ENCODE peak calls at places on chromosomes 16 and 17, in four cellular contexts. C, U, M and Y are unnamed samples.

GRCh38 chr17:18238299-18238698 is 12.9 kb downstream of the LLGL1 start:
- DNase-seq in C (no peak), U (no peak), M (no peak), Y (no peak)

GRCh38 chr17:69335018-69335417 is 8.1 kb upstream of the ABCA5 start:
- DNase-seq in M (no peak), U (no peak), C (no peak), Y (peak)

GRCh38 chr17:63533433-63534077 is 10.4 kb downstream of the KCNH6 start:
- DNase-seq in C (no peak), M (no peak), U (no peak), Y (no peak)

GRCh38 chr17:77887464-77888241 is 70.8 kb upstream of the TNRC6C start:
- DNase-seq in U (peak), M (no peak), C (peak), Y (peak)

GRCh38 chr17:71790791-71791190 is 330.0 kb upstream of the SOX9 start:
- DNase-seq in C (no peak), M (no peak), U (no peak), Y (peak)

GRCh38 chr17:55294042-55294751 is 29.4 kb downstream of the HLF start:
- DNase-seq in C (no peak), U (no peak), M (no peak), Y (peak)

GRCh38 chr17:19345067-19345460 is 17.5 kb downstream of the B9D1 start:
- DNase-seq in U (no peak), C (peak), M (no peak), Y (no peak)

GRCh38 chr17:38926290-38927070 is 1.1 kb downstream of the LASP1NB start:
- DNase-seq in M (peak), U (no peak), C (no peak), Y (peak)

GRCh38 chr17:27319536-27320221 is 25.8 kb downstream of the WSB1 start:
- DNase-seq in U (peak), C (peak), M (no peak), Y (peak)

GRCh38 chr16:14600164-14600563 is 29.9 kb downstream of the PARN start:
- DNase-seq in C (no peak), U (peak), M (no peak), Y (peak)